ENCODE peak calls at places on chromosomes 13 and 19, in eight cellular contexts. One of them, this sample, is unnamed.
A peak's percentile ranks its signal among the peaks of the same experiment; 100 is the strongest.

GRCh38 chr19:56079609-56080008 is 41.5 kb downstream of the ZNF787 start:
- DNase-seq in NB4: no peak
- DNase-seq in Peyer's patch: no peak
- DNase-seq in tibial nerve: no peak
- DNase-seq in breast epithelium: no peak
- DNase-seq in thyroid gland: no peak
- DNase-seq in IMR-90: no peak
- DNase-seq in transverse colon: no peak
- DNase-seq in this sample: no peak

GRCh38 chr19:43316591-43317319 is 36.7 kb upstream of the CD177 start:
- DNase-seq in NB4: peak; percentile 4
- DNase-seq in Peyer's patch: no peak
- DNase-seq in tibial nerve: no peak
- DNase-seq in breast epithelium: no peak
- DNase-seq in thyroid gland: no peak
- DNase-seq in IMR-90: peak; percentile 45
- DNase-seq in transverse colon: peak; percentile 26
- DNase-seq in this sample: no peak

GRCh38 chr19:46620267-46620666 is 4.6 kb downstream of the PTGIR start:
- DNase-seq in NB4: no peak
- DNase-seq in Peyer's patch: no peak
- DNase-seq in tibial nerve: no peak
- DNase-seq in breast epithelium: no peak
- DNase-seq in thyroid gland: no peak
- DNase-seq in IMR-90: no peak
- DNase-seq in transverse colon: no peak
- DNase-seq in this sample: no peak

GRCh38 chr19:8366121-8366581 is 2.2 kb downstream of the ANGPTL4 start:
- DNase-seq in NB4: no peak
- DNase-seq in Peyer's patch: no peak
- DNase-seq in tibial nerve: no peak
- DNase-seq in breast epithelium: no peak
- DNase-seq in thyroid gland: no peak
- DNase-seq in IMR-90: no peak
- DNase-seq in transverse colon: no peak
- DNase-seq in this sample: no peak

GRCh38 chr19:3683866-3684816 is 16.1 kb downstream of the PIP5K1C start:
- DNase-seq in NB4: peak; percentile 47
- DNase-seq in Peyer's patch: no peak
- DNase-seq in tibial nerve: no peak
- DNase-seq in breast epithelium: no peak
- DNase-seq in thyroid gland: no peak
- DNase-seq in IMR-90: peak; percentile 31
- DNase-seq in transverse colon: no peak
- DNase-seq in this sample: no peak

GRCh38 chr13:28052945-28053344 is 47.4 kb downstream of the FLT3 start:
- DNase-seq in NB4: peak; percentile 79
- DNase-seq in Peyer's patch: no peak
- DNase-seq in tibial nerve: no peak
- DNase-seq in breast epithelium: no peak
- DNase-seq in thyroid gland: no peak
- DNase-seq in IMR-90: peak; percentile 41
- DNase-seq in transverse colon: no peak
- DNase-seq in this sample: no peak

GRCh38 chr19:44762033-44762432 is 13.5 kb downstream of the BCL3 start:
- DNase-seq in NB4: no peak
- DNase-seq in Peyer's patch: no peak
- DNase-seq in tibial nerve: no peak
- DNase-seq in breast epithelium: no peak
- DNase-seq in thyroid gland: no peak
- DNase-seq in IMR-90: no peak
- DNase-seq in transverse colon: no peak
- DNase-seq in this sample: no peak

GRCh38 chr19:4229179-4229931 is at the start of gene EBI3:
- DNase-seq in NB4: peak; percentile 90
- DNase-seq in Peyer's patch: peak; percentile 37
- DNase-seq in tibial nerve: no peak
- DNase-seq in breast epithelium: no peak
- DNase-seq in thyroid gland: no peak
- DNase-seq in IMR-90: peak; percentile 65
- DNase-seq in transverse colon: peak; percentile 34
- DNase-seq in this sample: peak; percentile 46

GRCh38 chr19:23402388-23402787 is 7.1 kb upstream of the ZNF91 start:
- DNase-seq in NB4: peak; percentile 30
- DNase-seq in Peyer's patch: no peak
- DNase-seq in tibial nerve: no peak
- DNase-seq in breast epithelium: no peak
- DNase-seq in thyroid gland: no peak
- DNase-seq in IMR-90: no peak
- DNase-seq in transverse colon: no peak
- DNase-seq in this sample: no peak

GRCh38 chr19:16875584-16876555 is 12.9 kb upstream of the F2RL3 start:
- DNase-seq in NB4: no peak
- DNase-seq in Peyer's patch: peak; percentile 74
- DNase-seq in tibial nerve: no peak
- DNase-seq in breast epithelium: no peak
- DNase-seq in thyroid gland: no peak
- DNase-seq in IMR-90: no peak
- DNase-seq in transverse colon: peak; percentile 63
- DNase-seq in this sample: no peak

GRCh38 chr19:16180611-16181010 is 4.6 kb upstream of the FAM32A start:
- DNase-seq in NB4: no peak
- DNase-seq in Peyer's patch: no peak
- DNase-seq in tibial nerve: no peak
- DNase-seq in breast epithelium: no peak
- DNase-seq in thyroid gland: no peak
- DNase-seq in IMR-90: peak; percentile 86
- DNase-seq in transverse colon: no peak
- DNase-seq in this sample: no peak

GRCh38 chr13:84433024-84433423 is 550.8 kb upstream of the SLITRK1 start:
- DNase-seq in NB4: no peak
- DNase-seq in Peyer's patch: no peak
- DNase-seq in tibial nerve: no peak
- DNase-seq in breast epithelium: no peak
- DNase-seq in thyroid gland: no peak
- DNase-seq in IMR-90: peak; percentile 83
- DNase-seq in transverse colon: no peak
- DNase-seq in this sample: no peak

GRCh38 chr19:15180451-15181390 is 20.1 kb downstream of the NOTCH3 start:
- DNase-seq in NB4: no peak
- DNase-seq in Peyer's patch: no peak
- DNase-seq in tibial nerve: no peak
- DNase-seq in breast epithelium: no peak
- DNase-seq in thyroid gland: peak; percentile 18
- DNase-seq in IMR-90: no peak
- DNase-seq in transverse colon: peak; percentile 51
- DNase-seq in this sample: no peak

GRCh38 chr13:113157929-113158747 is at the start of gene PROZ:
- DNase-seq in NB4: no peak
- DNase-seq in Peyer's patch: peak; percentile 10
- DNase-seq in tibial nerve: no peak
- DNase-seq in breast epithelium: no peak
- DNase-seq in thyroid gland: no peak
- DNase-seq in IMR-90: no peak
- DNase-seq in transverse colon: no peak
- DNase-seq in this sample: peak; percentile 91

GRCh38 chr19:6427131-6427530 is 2.5 kb upstream of the KHSRP start:
- DNase-seq in NB4: no peak
- DNase-seq in Peyer's patch: no peak
- DNase-seq in tibial nerve: no peak
- DNase-seq in breast epithelium: no peak
- DNase-seq in thyroid gland: no peak
- DNase-seq in IMR-90: no peak
- DNase-seq in transverse colon: no peak
- DNase-seq in this sample: no peak

GRCh38 chr19:6424939-6425731 is 524 bp upstream of the KHSRP start:
- DNase-seq in NB4: peak; percentile 99
- DNase-seq in Peyer's patch: peak; percentile 98
- DNase-seq in tibial nerve: peak; percentile 99
- DNase-seq in breast epithelium: peak; percentile 100
- DNase-seq in thyroid gland: peak; percentile 100
- DNase-seq in IMR-90: peak; percentile 100
- DNase-seq in transverse colon: peak; percentile 100
- DNase-seq in this sample: peak; percentile 100

GRCh38 chr19:6423499-6424189 is 967 bp downstream of the KHSRP start:
- DNase-seq in NB4: peak; percentile 57
- DNase-seq in Peyer's patch: no peak
- DNase-seq in tibial nerve: no peak
- DNase-seq in breast epithelium: no peak
- DNase-seq in thyroid gland: peak; percentile 53
- DNase-seq in IMR-90: peak; percentile 42
- DNase-seq in transverse colon: peak; percentile 39
- DNase-seq in this sample: no peak

GRCh38 chr19:6424190-6424938 is at the start of gene KHSRP:
- DNase-seq in NB4: peak; percentile 30
- DNase-seq in Peyer's patch: no peak
- DNase-seq in tibial nerve: no peak
- DNase-seq in breast epithelium: no peak
- DNase-seq in thyroid gland: peak; percentile 21
- DNase-seq in IMR-90: no peak
- DNase-seq in transverse colon: no peak
- DNase-seq in this sample: no peak

DNA sequence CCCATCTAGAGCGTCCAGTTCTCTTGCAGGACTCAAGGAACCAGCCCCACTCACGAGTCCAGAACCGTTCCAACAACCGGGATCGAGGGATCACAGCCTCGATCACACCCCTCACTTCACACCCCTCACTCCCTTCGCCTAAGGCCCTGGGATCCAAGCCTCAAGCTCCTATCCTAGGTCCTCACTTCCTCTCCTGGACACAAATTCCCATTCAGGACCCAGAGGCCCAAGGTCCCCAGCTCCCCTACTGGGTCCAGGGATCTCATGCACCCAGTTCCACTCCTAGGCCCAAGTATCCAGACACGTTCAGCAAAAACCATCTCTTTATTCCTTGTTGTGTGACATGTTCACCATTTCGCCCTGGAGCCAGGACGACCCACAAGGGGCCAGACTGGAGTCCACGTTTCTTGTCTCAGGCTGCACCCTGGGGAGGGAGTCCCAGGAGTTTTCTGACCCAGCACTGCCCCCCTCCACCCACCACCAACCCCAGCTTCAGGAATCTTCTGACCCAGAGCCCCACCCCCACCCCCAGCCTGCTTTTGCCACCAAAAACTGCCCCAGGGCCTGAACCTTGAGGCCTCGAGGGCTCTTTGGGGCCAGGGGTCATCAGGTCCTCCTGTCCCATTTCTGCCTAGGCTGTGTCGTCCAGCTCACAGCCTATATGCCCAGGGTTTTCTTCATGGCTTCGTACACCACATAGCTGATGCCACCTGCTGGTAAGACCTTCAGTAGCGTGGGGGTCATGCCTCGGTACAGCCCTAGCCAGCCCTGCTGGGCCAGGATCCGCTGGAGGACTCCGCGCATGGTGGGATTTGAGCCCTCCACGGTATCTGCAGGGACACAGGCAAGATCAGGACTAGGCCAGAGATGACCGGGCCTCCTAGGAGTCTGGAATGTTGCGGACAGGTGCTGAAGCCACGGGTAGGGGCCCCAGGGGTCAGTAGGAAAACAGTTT is 1.4 kb upstream of the KHSRP start:
- DNase-seq in NB4: peak; percentile 66
- DNase-seq in Peyer's patch: no peak
- DNase-seq in tibial nerve: no peak
- DNase-seq in breast epithelium: no peak
- DNase-seq in thyroid gland: no peak
- DNase-seq in IMR-90: no peak
- DNase-seq in transverse colon: peak; percentile 30
- DNase-seq in this sample: no peak
- H3K4me3 ChIP-seq in NB4: no peak overlapping the region
- H3K4me3 ChIP-seq in Peyer's patch: peak overlapping the region; percentile 37
- H3K4me3 ChIP-seq in tibial nerve: peak overlapping the region; percentile 37
- H3K4me3 ChIP-seq in breast epithelium: no peak overlapping the region
- H3K4me3 ChIP-seq in thyroid gland: no peak overlapping the region
- H3K4me3 ChIP-seq in IMR-90: no peak overlapping the region
- H3K4me3 ChIP-seq in transverse colon: peak overlapping the region; percentile 41
- H3K4me3 ChIP-seq in this sample: peak overlapping the region; percentile 37

DNA sequence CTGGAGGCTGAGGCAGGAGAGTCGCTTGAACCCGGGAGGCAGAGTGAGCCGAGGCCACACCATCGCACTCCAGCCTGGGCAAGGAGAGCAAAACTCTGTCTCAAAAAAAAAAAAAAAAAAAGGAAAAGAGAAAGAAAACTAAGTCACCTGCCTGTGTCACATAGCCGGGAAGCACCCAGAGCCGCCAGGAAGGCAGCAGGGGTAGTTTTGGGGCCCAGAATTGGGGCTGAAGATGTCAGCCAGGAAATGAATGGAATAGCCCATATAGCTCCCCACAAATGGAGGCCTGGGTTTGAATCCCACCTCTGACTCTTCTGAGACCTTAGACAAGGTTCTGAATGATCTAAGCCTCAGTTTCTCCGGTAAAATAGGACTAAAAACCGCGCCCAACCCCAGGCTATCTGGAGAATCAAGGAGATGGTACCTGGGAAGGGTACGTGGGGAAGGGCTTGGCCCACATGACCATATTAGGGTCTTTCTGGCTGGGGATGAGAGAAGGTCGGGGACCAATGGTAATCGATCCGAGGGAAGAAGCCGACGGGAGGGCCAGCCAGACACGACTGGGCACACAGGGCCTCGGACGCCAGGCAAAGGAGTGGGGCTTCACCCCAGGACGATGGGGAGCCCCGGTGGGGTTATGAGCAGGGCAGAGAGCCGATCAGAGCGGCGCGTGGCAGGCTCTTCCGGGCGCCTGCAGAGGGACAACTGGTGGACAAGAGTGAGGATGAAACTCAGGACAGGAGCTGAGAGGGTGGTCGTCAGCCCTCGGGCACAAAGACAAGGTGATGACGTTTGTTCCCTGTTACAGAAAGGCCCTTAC is 14.4 kb downstream of the CCDC124 start:
- DNase-seq in NB4: no peak
- DNase-seq in Peyer's patch: peak; percentile 28
- DNase-seq in tibial nerve: no peak
- DNase-seq in breast epithelium: no peak
- DNase-seq in thyroid gland: no peak
- DNase-seq in IMR-90: no peak
- DNase-seq in transverse colon: no peak
- DNase-seq in this sample: no peak
- TF ChIP-seq POLR2A in NB4: no peak
- TF ChIP-seq POLR2A in Peyer's patch: no peak
- TF ChIP-seq POLR2A in tibial nerve: no peak
- TF ChIP-seq POLR2A in breast epithelium: no peak
- TF ChIP-seq POLR2A in thyroid gland: no peak
- TF ChIP-seq POLR2A in IMR-90: no peak
- TF ChIP-seq POLR2A in transverse colon: no peak
- TF ChIP-seq POLR2A in this sample: no peak

DNA sequence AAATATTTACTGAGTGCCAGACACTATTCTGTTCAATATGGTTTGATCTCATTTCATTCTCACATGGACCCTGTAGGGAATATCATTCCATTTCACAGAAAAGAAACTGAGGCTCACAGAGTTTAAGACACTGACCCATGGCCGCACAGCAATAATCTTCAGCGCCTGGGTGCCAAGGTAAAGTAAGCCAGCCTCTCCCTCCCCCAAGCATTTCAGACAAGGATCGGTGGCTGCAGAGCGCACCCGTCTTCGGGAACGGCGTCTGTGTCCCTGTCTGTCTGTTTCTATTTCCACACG is 4.3 kb upstream of the PDE4A start:
- DNase-seq in NB4: no peak
- DNase-seq in Peyer's patch: no peak
- DNase-seq in tibial nerve: no peak
- DNase-seq in breast epithelium: no peak
- DNase-seq in thyroid gland: no peak
- DNase-seq in IMR-90: no peak
- DNase-seq in transverse colon: no peak
- DNase-seq in this sample: no peak
- H3K4me3 ChIP-seq in NB4: peak overlapping the region; percentile 66
- H3K4me3 ChIP-seq in Peyer's patch: peak overlapping the region; percentile 55
- H3K4me3 ChIP-seq in tibial nerve: peak overlapping the region; percentile 46
- H3K4me3 ChIP-seq in breast epithelium: peak overlapping the region; percentile 24
- H3K4me3 ChIP-seq in thyroid gland: no peak overlapping the region
- H3K4me3 ChIP-seq in IMR-90: peak overlapping the region; percentile 59
- H3K4me3 ChIP-seq in transverse colon: peak overlapping the region; percentile 52
- H3K4me3 ChIP-seq in this sample: peak overlapping the region; percentile 58

GRCh38 chr13:95356916-95357315 is 55.7 kb upstream of the ABCC4 start:
- DNase-seq in NB4: no peak
- DNase-seq in Peyer's patch: no peak
- DNase-seq in tibial nerve: no peak
- DNase-seq in breast epithelium: no peak
- DNase-seq in thyroid gland: no peak
- DNase-seq in IMR-90: no peak
- DNase-seq in transverse colon: no peak
- DNase-seq in this sample: no peak
- TF ChIP-seq POLR2A in NB4: no peak
- TF ChIP-seq POLR2A in Peyer's patch: no peak
- TF ChIP-seq POLR2A in tibial nerve: no peak
- TF ChIP-seq POLR2A in breast epithelium: no peak
- TF ChIP-seq POLR2A in thyroid gland: no peak
- TF ChIP-seq POLR2A in IMR-90: no peak
- TF ChIP-seq POLR2A in transverse colon: no peak
- TF ChIP-seq POLR2A in this sample: no peak

This sample was measured in right lobe of liver.